ENCODE peak calls at places on chromosomes 16 and 17, in six cellular contexts. Q is CD4-positive, alpha-beta memory T cell; V is colonic mucosa; O is heart left ventricle; H is mammary epithelial cell; U is CD8-positive, alpha-beta T cell. B is an unnamed sample.

GRCh38 chr17:67456889-67457288 is 79.8 kb downstream of the PITPNC1 start:
- DNase-seq in Q (no peak), V (no peak), O (no peak), H (no peak), U (no peak), B (peak; percentile 2)

GRCh38 chr17:75558666-75559530 is 28.7 kb upstream of the MYO15B start:
- DNase-seq in Q (no peak), V (no peak), O (no peak), H (no peak), U (no peak), B (no peak)

GRCh38 chr17:5050281-5050680 is 15.1 kb upstream of the SLC52A1 start:
- DNase-seq in Q (no peak), V (no peak), O (no peak), H (no peak), U (no peak), B (no peak)

GRCh38 chr17:45302649-45303173 is 14.1 kb downstream of the MAP3K14 start:
- DNase-seq in Q (no peak), V (no peak), O (no peak), H (peak; percentile 69), U (no peak), B (no peak)

GRCh38 chr16:28520672-28521071 is 14.0 kb upstream of the IL27 start:
- DNase-seq in Q (no peak), V (no peak), O (no peak), H (no peak), U (no peak), B (no peak)

GRCh38 chr17:46178550-46179198 is 14.6 kb downstream of the KANSL1 start:
- DNase-seq in Q (no peak), V (no peak), O (no peak), H (no peak), U (no peak), B (no peak)

GRCh38 chr17:50421308-50422031 is 4.5 kb upstream of the ACSF2 start:
- DNase-seq in Q (peak; percentile 27), V (no peak), O (no peak), H (no peak), U (no peak), B (no peak)

GRCh38 chr16:83552193-83552592 is 255.6 kb upstream of the HSBP1 start:
- DNase-seq in Q (no peak), V (no peak), O (no peak), H (peak; percentile 42), U (no peak), B (no peak)

GRCh38 chr17:21289902-21290571 is 5.5 kb downstream of the MAP2K3 start:
- DNase-seq in Q (no peak), V (no peak), O (peak; percentile 95), H (no peak), U (no peak), B (no peak)

GRCh38 chr16:25257504-25257955 is at the start of gene ZKSCAN2:
- DNase-seq in Q (peak; percentile 83), V (peak; percentile 94), O (peak; percentile 95), H (peak; percentile 92), U (peak; percentile 77), B (peak; percentile 96)

GRCh38 chr17:4900231-4901107 is 1.1 kb downstream of the C17orf107 start:
- DNase-seq in Q (peak; percentile 78), V (peak; percentile 62), O (no peak), H (no peak), U (peak; percentile 69), B (no peak)

GRCh38 chr16:66427036-66427446 is at the start of gene BEAN1:
- DNase-seq in Q (no peak), V (no peak), O (no peak), H (no peak), U (no peak), B (no peak)

GRCh38 chr16:27174007-27174406 is 29.3 kb upstream of the KDM8 start:
- DNase-seq in Q (peak; percentile 76), V (no peak), O (no peak), H (no peak), U (peak; percentile 55), B (peak; percentile 68)

GRCh38 chr16:1089822-1090619 is 6.0 kb downstream of the C1QTNF8 start:
- DNase-seq in Q (no peak), V (peak; percentile 95), O (peak; percentile 86), H (no peak), U (no peak), B (peak; percentile 93)

GRCh38 chr16:66948034-66948821 is 12.8 kb upstream of the CES3 start:
- DNase-seq in Q (no peak), V (no peak), O (no peak), H (peak; percentile 68), U (no peak), B (no peak)

GRCh38 chr16:26149661-26150060 is 457.9 kb downstream of the HS3ST4 start:
- DNase-seq in Q (no peak), V (no peak), O (no peak), H (no peak), U (no peak), B (no peak)

GRCh38 chr16:5916711-5917191 is 819.2 kb upstream of the EEF2KMT start:
- DNase-seq in Q (no peak), V (peak; percentile 40), O (no peak), H (peak; percentile 63), U (no peak), B (no peak)

GRCh38 chr17:57895382-57896060 is 45.7 kb upstream of the MRPS23 start:
- DNase-seq in Q (no peak), V (no peak), O (peak; percentile 75), H (no peak), U (no peak), B (no peak)
- H3K27ac ChIP-seq in Q (no peak overlapping the region), V (peak overlapping the region; percentile 12), O (peak overlapping the region; percentile 99), H (no peak overlapping the region), U (no peak overlapping the region), B (peak overlapping the region; percentile 91)

DNA sequence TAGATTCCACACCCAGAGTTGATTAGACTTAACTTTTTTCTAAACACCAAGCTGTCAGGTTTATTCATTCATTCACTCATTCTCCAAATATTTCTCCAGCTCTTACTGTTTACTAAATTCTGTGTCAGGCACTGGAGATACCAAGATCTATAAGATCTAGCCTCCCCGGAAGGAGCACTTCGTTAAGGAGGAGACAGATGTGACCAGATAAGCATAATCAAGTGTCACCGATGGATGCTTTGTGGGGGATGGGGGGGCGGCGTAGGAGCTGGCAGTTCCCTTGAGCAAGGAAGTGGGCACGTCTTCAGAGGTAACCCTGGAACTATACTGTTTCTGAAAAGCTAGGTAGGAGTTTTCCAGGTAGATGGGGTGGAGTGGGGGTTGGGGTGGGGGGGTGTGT is 3.8 kb upstream of the RPL26 start:
- DNase-seq in Q (no peak), V (no peak), O (no peak), H (no peak), U (no peak), B (no peak)
- H3K4me1 ChIP-seq in Q (peaks cover 20% of the 10 kb centered on the region), V (peaks cover 6% of the 10 kb centered on the region), O (peaks cover 11% of the 10 kb centered on the region), H (peaks cover 20% of the 10 kb centered on the region), U (peaks cover 20% of the 10 kb centered on the region), B (peaks cover 12% of the 10 kb centered on the region)

GRCh38 chr17:49260922-49261291 is 30.3 kb upstream of the PHOSPHO1 start:
- DNase-seq in Q (no peak), V (no peak), O (no peak), H (no peak), U (no peak), B (no peak)

GRCh38 chr17:49269356-49269755 is 38.8 kb upstream of the PHOSPHO1 start:
- DNase-seq in Q (no peak), V (no peak), O (no peak), H (no peak), U (no peak), B (no peak)

GRCh38 chr17:49260011-49260921 is 29.7 kb upstream of the PHOSPHO1 start:
- DNase-seq in Q (peak; percentile 44), V (peak; percentile 41), O (peak; percentile 90), H (peak; percentile 71), U (peak; percentile 51), B (peak; percentile 68)

GRCh38 chr17:49267912-49268311 is 37.3 kb upstream of the PHOSPHO1 start:
- DNase-seq in Q (no peak), V (no peak), O (no peak), H (no peak), U (no peak), B (no peak)

GRCh38 chr17:49266233-49266632 is 35.6 kb upstream of the PHOSPHO1 start:
- DNase-seq in Q (no peak), V (no peak), O (no peak), H (peak; percentile 64), U (no peak), B (no peak)
- H3K27ac ChIP-seq in Q (no peak overlapping the region), V (no peak overlapping the region), O (no peak overlapping the region), H (no peak overlapping the region), U (no peak overlapping the region), B (no peak overlapping the region)

GRCh38 chr16:4433228-4433627 is 7.6 kb downstream of the DNAJA3 start:
- DNase-seq in Q (no peak), V (no peak), O (no peak), H (no peak), U (no peak), B (no peak)
- H3K4me1 ChIP-seq in Q (peaks cover 2% of the 10 kb centered on the region), V (no peaks in the 10 kb centered on the region), O (no peaks in the 10 kb centered on the region), H (no peaks in the 10 kb centered on the region), U (no peaks in the 10 kb centered on the region), B (no peaks in the 10 kb centered on the region)

GRCh38 chr16:31105677-31106213 is 2.4 kb upstream of the BCKDK start:
- DNase-seq in Q (peak; percentile 70), V (peak; percentile 91), O (peak; percentile 92), H (peak; percentile 20), U (peak; percentile 85), B (peak; percentile 89)
- H3K27ac ChIP-seq in Q (no peak overlapping the region), V (no peak overlapping the region), O (peak overlapping the region; percentile 78), H (no peak overlapping the region), U (no peak overlapping the region), B (peak overlapping the region; percentile 32)